ENCODE peak calls at places on chromosomes 4 and X, in five cellular contexts. One of them, this sample, is unnamed. For H3K36me3 and H3K9me3, the result is how much of the 10 kb centered on the place peaks cover.

GRCh38 chrX:46279925-46280313 is 265.3 kb downstream of the ZNF674 start:
- DNase-seq in NT2/D1: no peak
- DNase-seq in fibroblast of lung: peak
- DNase-seq in GM23248: peak
- DNase-seq in colonic mucosa: no peak
- DNase-seq in this sample: no peak

GRCh38 chr4:146333187-146333894 is 119.0 kb downstream of the REELD1 start:
- DNase-seq in NT2/D1: no peak
- DNase-seq in fibroblast of lung: peak
- DNase-seq in GM23248: peak
- DNase-seq in colonic mucosa: no peak
- DNase-seq in this sample: no peak

GRCh38 chr4:129167640-129168260 is 71.8 kb downstream of the C4orf33 start:
- DNase-seq in NT2/D1: no peak
- DNase-seq in fibroblast of lung: peak
- DNase-seq in GM23248: no peak
- DNase-seq in colonic mucosa: no peak
- DNase-seq in this sample: no peak

GRCh38 chrX:19195243-19195610 is 73.0 kb upstream of the ADGRG2 start:
- DNase-seq in NT2/D1: no peak
- DNase-seq in fibroblast of lung: no peak
- DNase-seq in GM23248: no peak
- DNase-seq in colonic mucosa: no peak
- DNase-seq in this sample: no peak

GRCh38 chr4:90071289-90072235 is 55.6 kb upstream of the CCSER1 start:
- DNase-seq in NT2/D1: no peak
- DNase-seq in fibroblast of lung: no peak
- DNase-seq in GM23248: no peak
- DNase-seq in colonic mucosa: no peak
- DNase-seq in this sample: no peak

GRCh38 chrX:147183161-147183560 is 368.6 kb upstream of the CXorf51A start:
- DNase-seq in NT2/D1: no peak
- DNase-seq in fibroblast of lung: no peak
- DNase-seq in GM23248: no peak
- DNase-seq in colonic mucosa: no peak
- DNase-seq in this sample: no peak

GRCh38 chrX:39821011-39821708 is 276.6 kb downstream of the BCOR start:
- DNase-seq in NT2/D1: peak
- DNase-seq in fibroblast of lung: peak
- DNase-seq in GM23248: peak
- DNase-seq in colonic mucosa: no peak
- DNase-seq in this sample: peak

GRCh38 chrX:12974217-12974796 is 603 bp upstream of the TMSB4X start:
- DNase-seq in NT2/D1: no peak
- DNase-seq in fibroblast of lung: peak
- DNase-seq in GM23248: peak
- DNase-seq in colonic mucosa: peak
- DNase-seq in this sample: peak

GRCh38 chrX:110477593-110478228 is 119.1 kb downstream of the RTL9 start:
- DNase-seq in NT2/D1: no peak
- DNase-seq in fibroblast of lung: no peak
- DNase-seq in GM23248: no peak
- DNase-seq in colonic mucosa: no peak
- DNase-seq in this sample: no peak

GRCh38 chr4:71553605-71554004 is 214.8 kb downstream of the SLC4A4 start:
- DNase-seq in NT2/D1: no peak
- DNase-seq in fibroblast of lung: peak
- DNase-seq in GM23248: peak
- DNase-seq in colonic mucosa: no peak
- DNase-seq in this sample: no peak

GRCh38 chr4:87532907-87533306 is 3.7 kb upstream of the SPARCL1 start:
- DNase-seq in NT2/D1: no peak
- DNase-seq in fibroblast of lung: no peak
- DNase-seq in GM23248: no peak
- DNase-seq in colonic mucosa: no peak
- DNase-seq in this sample: no peak

GRCh38 chr4:137755033-137755471 is 222.8 kb upstream of the PCDH18 start:
- DNase-seq in NT2/D1: no peak
- DNase-seq in fibroblast of lung: peak
- DNase-seq in GM23248: peak
- DNase-seq in colonic mucosa: no peak
- DNase-seq in this sample: no peak

GRCh38 chr4:172809319-172809718 is 359.3 kb upstream of the GALNT7 start:
- DNase-seq in NT2/D1: peak
- DNase-seq in fibroblast of lung: no peak
- DNase-seq in GM23248: no peak
- DNase-seq in colonic mucosa: no peak
- DNase-seq in this sample: no peak

GRCh38 chr4:108774809-108775530 is 12.1 kb upstream of the ETNPPL start:
- DNase-seq in NT2/D1: no peak
- DNase-seq in fibroblast of lung: no peak
- DNase-seq in GM23248: peak
- DNase-seq in colonic mucosa: no peak
- DNase-seq in this sample: no peak

GRCh38 chr4:109276482-109277095 is 25.9 kb downstream of the COL25A1 start:
- DNase-seq in NT2/D1: no peak
- DNase-seq in fibroblast of lung: no peak
- DNase-seq in GM23248: no peak
- DNase-seq in colonic mucosa: no peak
- DNase-seq in this sample: no peak

GRCh38 chr4:51963871-51964513 is 56.2 kb downstream of the LRRC66 start:
- DNase-seq in NT2/D1: no peak
- DNase-seq in fibroblast of lung: no peak
- DNase-seq in GM23248: no peak
- DNase-seq in colonic mucosa: no peak
- DNase-seq in this sample: no peak

GRCh38 chr4:106898621-106899230 is 137.4 kb downstream of the DKK2 start:
- DNase-seq in NT2/D1: peak
- DNase-seq in fibroblast of lung: peak
- DNase-seq in GM23248: peak
- DNase-seq in colonic mucosa: peak
- DNase-seq in this sample: peak

GRCh38 chr4:159075531-159075932 is 27.3 kb upstream of the RAPGEF2 start:
- DNase-seq in NT2/D1: no peak
- DNase-seq in fibroblast of lung: no peak
- DNase-seq in GM23248: peak
- DNase-seq in colonic mucosa: no peak
- DNase-seq in this sample: no peak

GRCh38 chr4:122548452-122548851 is 72.4 kb downstream of the IL21 start:
- DNase-seq in NT2/D1: no peak
- DNase-seq in fibroblast of lung: peak
- DNase-seq in GM23248: no peak
- DNase-seq in colonic mucosa: no peak
- DNase-seq in this sample: no peak

GRCh38 chr4:134601706-134602105 is 400.1 kb upstream of the PABPC4L start:
- DNase-seq in NT2/D1: no peak
- DNase-seq in fibroblast of lung: no peak
- DNase-seq in GM23248: no peak
- DNase-seq in colonic mucosa: no peak
- DNase-seq in this sample: no peak

GRCh38 chr4:26355392-26356052 is 34.7 kb downstream of the RBPJ start:
- DNase-seq in NT2/D1: no peak
- DNase-seq in fibroblast of lung: no peak
- DNase-seq in GM23248: no peak
- DNase-seq in colonic mucosa: no peak
- DNase-seq in this sample: no peak

GRCh38 chr4:184288451-184289178 is 70.9 kb upstream of the ENPP6 start:
- DNase-seq in NT2/D1: no peak
- DNase-seq in fibroblast of lung: no peak
- DNase-seq in GM23248: no peak
- DNase-seq in colonic mucosa: peak
- DNase-seq in this sample: no peak

GRCh38 chr4:60042231-60042652 is 1157.9 kb upstream of the ADGRL3 start:
- DNase-seq in NT2/D1: no peak
- DNase-seq in fibroblast of lung: no peak
- DNase-seq in GM23248: no peak
- DNase-seq in colonic mucosa: no peak
- DNase-seq in this sample: no peak
- H3K4me3 ChIP-seq in NT2/D1: no peak
- H3K4me3 ChIP-seq in fibroblast of lung: no peak
- H3K4me3 ChIP-seq in GM23248: no peak
- H3K4me3 ChIP-seq in colonic mucosa: no peak
- H3K4me3 ChIP-seq in this sample: no peak

GRCh38 chr4:1213336-1213995 is 35.5 kb downstream of the CTBP1 start:
- DNase-seq in NT2/D1: no peak
- DNase-seq in fibroblast of lung: no peak
- DNase-seq in GM23248: no peak
- DNase-seq in colonic mucosa: no peak
- DNase-seq in this sample: no peak
- H3K36me3 ChIP-seq in NT2/D1: half or more
- H3K36me3 ChIP-seq in fibroblast of lung: under half
- H3K36me3 ChIP-seq in GM23248: under half
- H3K36me3 ChIP-seq in colonic mucosa: under half
- H3K36me3 ChIP-seq in this sample: under half

GRCh38 chrX:30793767-30794103 is 95.3 kb downstream of the TAB3 start:
- DNase-seq in NT2/D1: no peak
- DNase-seq in fibroblast of lung: no peak
- DNase-seq in GM23248: no peak
- DNase-seq in colonic mucosa: no peak
- DNase-seq in this sample: no peak
- H3K9me3 ChIP-seq in NT2/D1: under half
- H3K9me3 ChIP-seq in fibroblast of lung: under half
- H3K9me3 ChIP-seq in GM23248: under half
- H3K9me3 ChIP-seq in colonic mucosa: under half
- H3K9me3 ChIP-seq in this sample: under half

DNA sequence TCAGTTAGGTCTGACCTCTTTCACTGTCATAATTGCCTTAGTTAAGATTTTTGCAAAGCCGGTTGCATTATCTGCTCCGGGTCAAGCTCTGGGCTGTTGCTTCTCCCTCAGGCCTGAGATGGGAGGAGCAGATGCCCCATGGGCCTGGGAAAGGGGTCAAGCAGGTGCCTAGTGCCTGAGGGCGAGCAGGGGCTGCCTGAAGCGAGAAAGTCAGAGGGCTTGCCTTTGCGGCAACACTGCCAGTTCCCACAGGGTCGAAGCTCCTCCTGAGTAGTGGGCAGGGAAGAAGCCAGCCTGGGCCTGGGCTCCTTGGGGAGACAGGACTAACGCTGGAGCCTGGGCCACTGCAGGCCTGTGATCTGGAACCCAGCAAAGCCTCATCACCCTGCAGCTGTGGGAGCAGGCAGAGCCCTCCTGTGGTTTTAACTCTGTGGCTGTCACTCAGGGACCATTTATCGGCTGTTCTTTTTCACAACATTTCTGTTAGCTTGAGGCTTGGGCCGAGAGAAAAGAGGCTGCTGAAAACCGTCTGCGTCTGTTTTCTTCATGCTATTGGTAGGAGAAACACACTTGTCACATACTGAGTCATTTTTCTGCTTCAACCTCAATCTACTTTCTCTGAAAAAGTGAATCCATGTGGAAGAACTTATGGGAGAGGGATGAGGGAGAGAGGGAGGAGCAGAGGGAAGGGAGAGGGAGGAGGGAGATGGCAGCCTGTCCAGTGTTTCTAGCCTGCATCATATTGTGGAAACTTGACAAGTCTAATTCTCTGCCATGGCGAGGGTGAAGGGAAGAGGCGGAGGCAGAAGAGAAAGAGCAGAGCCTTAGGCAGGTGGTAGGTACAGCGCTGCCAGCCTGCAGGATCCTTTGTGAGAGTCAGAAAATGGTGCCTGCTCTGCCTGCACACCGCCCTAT is 68.4 kb downstream of the RHOH start:
- DNase-seq in NT2/D1: no peak
- DNase-seq in fibroblast of lung: peak
- DNase-seq in GM23248: no peak
- DNase-seq in colonic mucosa: no peak
- DNase-seq in this sample: peak
- H3K4me3 ChIP-seq in NT2/D1: no peak
- H3K4me3 ChIP-seq in fibroblast of lung: no peak
- H3K4me3 ChIP-seq in GM23248: no peak
- H3K4me3 ChIP-seq in colonic mucosa: no peak
- H3K4me3 ChIP-seq in this sample: no peak

GRCh38 chr4:78592104-78592783 is 40.7 kb downstream of the ANXA3 start:
- DNase-seq in NT2/D1: peak
- DNase-seq in fibroblast of lung: no peak
- DNase-seq in GM23248: peak
- DNase-seq in colonic mucosa: peak
- DNase-seq in this sample: peak
- H3K36me3 ChIP-seq in NT2/D1: half or more
- H3K36me3 ChIP-seq in fibroblast of lung: under half
- H3K36me3 ChIP-seq in GM23248: under half
- H3K36me3 ChIP-seq in colonic mucosa: under half
- H3K36me3 ChIP-seq in this sample: under half

GRCh38 chrX:141443922-141444321 is 140.6 kb downstream of the SPANXA1 start:
- DNase-seq in NT2/D1: no peak
- DNase-seq in fibroblast of lung: no peak
- DNase-seq in GM23248: no peak
- DNase-seq in colonic mucosa: no peak
- DNase-seq in this sample: no peak

DNA sequence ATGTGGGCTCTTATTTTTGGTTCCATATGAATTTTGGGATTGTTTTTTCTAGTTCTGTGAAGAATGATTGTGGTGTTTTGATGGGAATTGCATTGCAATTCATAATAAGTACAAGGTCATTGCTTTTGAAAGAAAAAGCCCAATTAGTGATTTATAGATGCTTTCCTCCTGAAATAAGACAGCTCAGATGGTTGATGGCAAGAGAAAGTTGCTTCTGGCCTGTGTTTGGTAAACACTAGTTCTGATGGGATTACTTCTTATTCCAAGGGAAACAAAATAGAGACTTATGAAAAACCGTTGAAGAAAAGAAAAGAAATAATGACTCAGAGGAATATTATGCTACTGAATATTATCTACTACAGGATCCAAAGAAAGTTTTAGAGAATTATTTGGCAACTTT is 144.9 kb downstream of the SPANXA1 start:
- DNase-seq in NT2/D1: no peak
- DNase-seq in fibroblast of lung: peak
- DNase-seq in GM23248: no peak
- DNase-seq in colonic mucosa: no peak
- DNase-seq in this sample: no peak
- H3K9me3 ChIP-seq in NT2/D1: under half
- H3K9me3 ChIP-seq in fibroblast of lung: under half
- H3K9me3 ChIP-seq in GM23248: under half
- H3K9me3 ChIP-seq in colonic mucosa: under half
- H3K9me3 ChIP-seq in this sample: under half

DNA sequence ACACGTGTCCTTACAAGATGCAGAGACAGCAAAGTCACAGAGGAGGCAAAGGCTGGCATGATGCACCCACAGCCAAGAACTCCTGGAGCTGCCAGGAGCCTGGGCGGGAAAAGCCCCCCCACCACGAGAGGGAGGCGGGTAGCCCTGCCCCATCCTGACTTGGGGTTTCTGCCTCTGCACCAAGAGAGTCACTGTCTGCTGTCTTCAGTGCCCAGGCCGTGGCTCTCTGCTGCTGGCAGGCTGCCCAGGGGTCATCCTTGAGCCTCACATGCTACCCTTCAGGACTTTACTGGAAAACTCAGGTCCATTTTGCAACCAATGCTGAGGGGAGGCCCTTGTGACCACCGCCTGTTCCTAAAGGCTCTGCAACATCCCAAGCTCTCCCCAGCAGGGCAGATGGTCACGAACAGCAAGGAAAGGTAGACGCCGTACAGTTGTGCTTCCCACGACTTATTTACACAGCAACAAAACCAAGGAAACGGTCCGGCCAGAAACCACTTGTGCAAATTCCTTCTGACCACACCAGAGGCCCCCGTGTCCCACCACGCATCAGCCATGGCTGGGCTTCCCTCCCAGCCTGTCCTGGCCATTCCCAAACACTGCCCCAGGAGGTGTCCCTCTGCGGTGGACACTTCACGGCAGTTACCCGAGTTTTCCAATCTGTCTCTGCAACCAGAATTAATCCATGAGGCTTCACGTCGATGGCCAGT is 56.9 kb downstream of the ACOX3 start:
- DNase-seq in NT2/D1: no peak
- DNase-seq in fibroblast of lung: peak
- DNase-seq in GM23248: no peak
- DNase-seq in colonic mucosa: no peak
- DNase-seq in this sample: no peak
- H3K4me3 ChIP-seq in NT2/D1: no peak
- H3K4me3 ChIP-seq in fibroblast of lung: no peak
- H3K4me3 ChIP-seq in GM23248: no peak
- H3K4me3 ChIP-seq in colonic mucosa: no peak
- H3K4me3 ChIP-seq in this sample: no peak

This sample was measured in HAP-1.